ENCODE peak calls at places on chromosomes 3 and 15, in seven cellular contexts. U is fibroblast of lung, M is suprapubic skin, O is endothelial cell, Y is lower lobe of right lung, L is tibial artery, F is psoas muscle. K is an unnamed sample.

GRCh38 chr15:95174281-95174680 is 942.9 kb downstream of the MCTP2 start:
- DNase-seq in U (peak), M (peak), O (no peak), Y (no peak), L (peak), F (peak), K (no peak)

GRCh38 chr15:91116379-91117067 is 16.5 kb downstream of the SV2B start:
- DNase-seq in U (no peak), M (no peak), O (no peak), Y (no peak), L (no peak), F (no peak), K (no peak)

GRCh38 chr3:43175541-43175940 is 69.7 kb upstream of the POMGNT2 start:
- DNase-seq in U (no peak), M (no peak), O (no peak), Y (no peak), L (no peak), F (no peak), K (no peak)

GRCh38 chr3:134652409-134652831 is 1.6 kb upstream of the KY start:
- DNase-seq in U (no peak), M (no peak), O (no peak), Y (no peak), L (no peak), F (no peak), K (no peak)

GRCh38 chr3:105752791-105753415 is 115.9 kb downstream of the CBLB start:
- DNase-seq in U (no peak), M (no peak), O (no peak), Y (no peak), L (no peak), F (no peak), K (no peak)

GRCh38 chr3:104610730-104611652 is 755.7 kb upstream of the ALCAM start:
- DNase-seq in U (no peak), M (no peak), O (no peak), Y (no peak), L (no peak), F (no peak), K (no peak)

GRCh38 chr3:200747-201146 is 4.2 kb downstream of the CHL1 start:
- DNase-seq in U (no peak), M (no peak), O (no peak), Y (no peak), L (no peak), F (no peak), K (no peak)

GRCh38 chr15:99961011-99961441 is 227.8 kb upstream of the LYSMD4 start:
- DNase-seq in U (no peak), M (peak), O (peak), Y (no peak), L (peak), F (no peak), K (no peak)

GRCh38 chr15:50883903-50884302 is 24.6 kb upstream of the AP4E1 start:
- DNase-seq in U (peak), M (no peak), O (no peak), Y (no peak), L (no peak), F (no peak), K (no peak)

GRCh38 chr15:58924326-58924725 is 9.2 kb downstream of the SLTM start:
- DNase-seq in U (peak), M (no peak), O (no peak), Y (no peak), L (no peak), F (no peak), K (no peak)

GRCh38 chr3:170737763-170738162 is 132.2 kb downstream of the RPL22L1 start:
- DNase-seq in U (no peak), M (no peak), O (no peak), Y (no peak), L (no peak), F (no peak), K (no peak)

GRCh38 chr3:8589880-8590556 is 54.6 kb downstream of the SSUH2 start:
- DNase-seq in U (peak), M (no peak), O (no peak), Y (no peak), L (no peak), F (no peak), K (no peak)

GRCh38 chr3:29764603-29765254 is 483.9 kb downstream of the RBMS3 start:
- DNase-seq in U (peak), M (no peak), O (no peak), Y (no peak), L (no peak), F (no peak), K (no peak)

GRCh38 chr15:31206386-31207174 is 105.1 kb upstream of the TRPM1 start:
- DNase-seq in U (peak), M (no peak), O (no peak), Y (no peak), L (no peak), F (no peak), K (no peak)

GRCh38 chr15:31203999-31204398 is 102.5 kb upstream of the TRPM1 start:
- DNase-seq in U (no peak), M (no peak), O (no peak), Y (no peak), L (no peak), F (no peak), K (no peak)

GRCh38 chr15:31197497-31198414 is 96.2 kb upstream of the TRPM1 start:
- DNase-seq in U (no peak), M (no peak), O (peak), Y (peak), L (no peak), F (no peak), K (peak)

GRCh38 chr15:31202953-31203352 is 101.4 kb upstream of the TRPM1 start:
- DNase-seq in U (no peak), M (no peak), O (no peak), Y (no peak), L (no peak), F (no peak), K (no peak)

DNA sequence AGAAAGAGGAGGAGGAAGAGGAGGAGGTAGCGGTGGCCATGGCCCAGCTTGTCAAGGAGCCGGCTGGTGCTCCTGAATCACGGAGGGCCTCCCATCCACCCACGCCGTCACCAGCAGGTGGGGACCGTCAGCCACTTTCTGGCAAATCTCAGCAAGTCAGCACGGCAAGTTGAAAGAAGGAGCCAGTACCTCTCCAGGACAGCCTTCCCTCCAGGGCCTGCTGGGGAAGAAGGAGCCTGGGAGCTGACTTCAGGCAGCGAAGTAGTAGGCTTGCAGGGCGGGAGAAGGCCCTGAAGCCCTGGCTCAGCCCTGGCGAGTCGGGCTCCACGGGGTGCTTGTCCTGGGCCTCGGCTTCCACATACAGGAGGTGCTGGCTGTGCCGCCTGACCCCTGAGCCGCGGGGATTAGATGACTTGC is 99.2 kb upstream of the TRPM1 start:
- DNase-seq in U (peak), M (no peak), O (peak), Y (peak), L (peak), F (peak), K (peak)
- TF ChIP-seq CTCF in U (peak), M (peak), O (no peak), Y (peak), L (peak), F (peak), K (no peak)

GRCh38 chr15:74141591-74141990 is 11.2 kb downstream of the ISLR2 start:
- DNase-seq in U (no peak), M (no peak), O (no peak), Y (no peak), L (no peak), F (no peak), K (no peak)

GRCh38 chr15:74140445-74140761 is 10.0 kb downstream of the ISLR2 start:
- DNase-seq in U (no peak), M (no peak), O (no peak), Y (no peak), L (no peak), F (no peak), K (no peak)

GRCh38 chr15:74138642-74139041 is 8.3 kb downstream of the ISLR2 start:
- DNase-seq in U (no peak), M (no peak), O (no peak), Y (no peak), L (no peak), F (no peak), K (no peak)

GRCh38 chr15:74146277-74146800 is 16.0 kb downstream of the ISLR2 start:
- DNase-seq in U (no peak), M (no peak), O (no peak), Y (no peak), L (no peak), F (no peak), K (no peak)

DNA sequence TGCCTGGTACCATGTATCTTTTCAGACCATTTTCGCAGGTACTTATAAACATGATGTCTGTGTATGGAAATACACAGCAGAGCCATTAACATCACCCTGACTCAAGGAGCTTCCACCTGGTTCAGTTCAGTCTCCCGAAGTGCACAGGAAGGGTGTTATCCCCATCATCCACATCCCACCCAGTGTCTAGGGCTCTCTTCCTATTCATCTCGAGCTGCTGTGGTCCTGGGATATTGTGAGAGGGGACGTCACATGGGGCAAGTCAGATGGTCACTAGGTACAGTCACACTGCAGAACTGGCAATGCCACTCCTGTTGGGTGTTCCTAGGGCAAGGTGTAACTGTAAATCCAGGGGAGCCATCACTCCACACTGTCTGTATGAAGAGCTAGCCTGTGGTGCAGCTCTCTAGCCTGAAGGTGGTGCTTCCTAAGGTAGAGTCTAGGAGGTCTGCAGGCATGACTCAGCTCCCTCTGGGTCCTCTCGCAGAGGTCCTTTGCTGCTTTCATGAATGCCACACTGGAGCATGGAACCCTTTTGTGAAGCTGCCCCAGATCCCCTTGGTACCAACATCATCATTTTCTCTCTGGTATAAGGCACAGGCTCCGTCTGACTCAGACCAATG is 13.9 kb downstream of the ISLR2 start:
- DNase-seq in U (no peak), M (no peak), O (no peak), Y (no peak), L (no peak), F (no peak), K (no peak)
- TF ChIP-seq CTCF in U (no peak), M (no peak), O (no peak), Y (no peak), L (no peak), F (no peak), K (no peak)

GRCh38 chr3:194296832-194297666 is 54.1 kb downstream of the CPN2 start:
- DNase-seq in U (no peak), M (peak), O (peak), Y (peak), L (peak), F (peak), K (peak)
- TF ChIP-seq CTCF in U (no peak), M (no peak), O (no peak), Y (no peak), L (no peak), F (no peak), K (no peak)

GRCh38 chr15:96354731-96355560 is 24.4 kb downstream of the NR2F2 start:
- DNase-seq in U (peak), M (no peak), O (no peak), Y (no peak), L (no peak), F (no peak), K (no peak)
- TF ChIP-seq CTCF in U (peak), M (no peak), O (no peak), Y (peak), L (peak), F (peak), K (no peak)

GRCh38 chr3:186465508-186465907 is 78.7 kb downstream of the CRYGS start:
- DNase-seq in U (no peak), M (no peak), O (no peak), Y (no peak), L (no peak), F (no peak), K (no peak)
- TF ChIP-seq CTCF in U (no peak), M (no peak), O (no peak), Y (no peak), L (no peak), F (no peak), K (no peak)

GRCh38 chr3:120170223-120170622 is 76.0 kb upstream of the GSK3B start:
- DNase-seq in U (peak), M (no peak), O (no peak), Y (no peak), L (no peak), F (no peak), K (no peak)
- TF ChIP-seq CTCF in U (no peak), M (no peak), O (no peak), Y (no peak), L (no peak), F (no peak), K (no peak)

GRCh38 chr3:73623996-73624362 is 762 bp downstream of the PDZRN3 start:
- DNase-seq in U (peak), M (no peak), O (peak), Y (no peak), L (peak), F (peak), K (peak)
- TF ChIP-seq CTCF in U (peak), M (peak), O (no peak), Y (no peak), L (peak), F (peak), K (no peak)

GRCh38 chr15:34969340-34970097 is at the start of gene AQR:
- DNase-seq in U (peak), M (peak), O (peak), Y (peak), L (peak), F (peak), K (peak)
- TF ChIP-seq CTCF in U (peak), M (peak), O (peak), Y (peak), L (peak), F (peak), K (peak)

GRCh38 chr3:12822725-12823373 is 18.5 kb downstream of the RPL32 start:
- DNase-seq in U (peak), M (no peak), O (no peak), Y (no peak), L (no peak), F (no peak), K (no peak)
- TF ChIP-seq CTCF in U (peak), M (no peak), O (peak), Y (no peak), L (no peak), F (peak), K (no peak)

GRCh38 chr3:192444791-192445106 is 282.6 kb downstream of the FGF12 start:
- DNase-seq in U (no peak), M (no peak), O (no peak), Y (no peak), L (no peak), F (no peak), K (no peak)

GRCh38 chr3:192444096-192444790 is 283.1 kb downstream of the FGF12 start:
- DNase-seq in U (peak), M (peak), O (peak), Y (peak), L (no peak), F (peak), K (peak)

GRCh38 chr3:192445768-192446644 is 281.3 kb downstream of the FGF12 start:
- DNase-seq in U (no peak), M (no peak), O (no peak), Y (no peak), L (no peak), F (no peak), K (no peak)

GRCh38 chr3:192449036-192449435 is 278.3 kb downstream of the FGF12 start:
- DNase-seq in U (no peak), M (no peak), O (no peak), Y (no peak), L (no peak), F (no peak), K (no peak)
- TF ChIP-seq CTCF in U (no peak), M (no peak), O (no peak), Y (no peak), L (no peak), F (no peak), K (no peak)